ENCODE peak calls at places on chromosomes 2 and 18, in seven cellular contexts. Q is K562, S is fibroblast of pulmonary artery, A is A549, G is fibroblast of mammary gland, M is spleen, I is pancreas. O is an unnamed sample.

GRCh38 chr2:192151848-192152247 is 42.9 kb downstream of the TMEFF2 start:
- DNase-seq in S (peak), G (peak), Q (no peak), I (no peak), M (no peak), A (no peak), O (peak)

GRCh38 chr2:74530239-74531161 is 767 bp downstream of the HTRA2 start:
- DNase-seq in G (peak), S (peak), Q (peak), A (peak), I (peak), M (peak), O (peak)

GRCh38 chr2:110674620-110675555 is 3.0 kb downstream of the BUB1 start:
- DNase-seq in G (peak), A (peak), S (peak), I (no peak), M (peak), Q (no peak), O (peak)

GRCh38 chr2:174490032-174490431 is 3.2 kb upstream of the GPR155 start:
- DNase-seq in M (no peak), I (no peak), Q (no peak), G (no peak), A (no peak), S (no peak), O (no peak)

GRCh38 chr2:19033240-19033639 is 325.2 kb downstream of the OSR1 start:
- DNase-seq in Q (no peak), S (no peak), M (no peak), G (no peak), A (no peak), I (no peak), O (no peak)

GRCh38 chr18:34222025-34222395 is 2.7 kb downstream of the NOL4 start:
- DNase-seq in M (peak), G (no peak), I (no peak), Q (no peak), A (no peak), S (no peak), O (no peak)

GRCh38 chr2:179953359-179953758 is 53.7 kb downstream of the CWC22 start:
- DNase-seq in A (no peak), G (no peak), Q (no peak), I (no peak), S (no peak), M (no peak), O (no peak)

GRCh38 chr18:25093131-25093530 is 258.8 kb downstream of the ZNF521 start:
- DNase-seq in I (no peak), Q (no peak), M (no peak), S (no peak), A (no peak), G (no peak), O (no peak)

GRCh38 chr18:45688834-45689233 is 35.1 kb upstream of the SLC14A1 start:
- DNase-seq in Q (no peak), G (peak), I (no peak), S (no peak), M (peak), A (no peak), O (no peak)

GRCh38 chr2:187873132-187873531 is 318.9 kb upstream of the TFPI start:
- DNase-seq in M (no peak), S (no peak), Q (no peak), G (no peak), A (no peak), I (no peak), O (no peak)

GRCh38 chr2:120684691-120685402 is 50.8 kb upstream of the GLI2 start:
- DNase-seq in S (peak), I (no peak), G (peak), Q (no peak), A (no peak), M (peak), O (peak)

GRCh38 chr18:10140461-10140911 is 226.7 kb downstream of the VAPA start:
- DNase-seq in M (no peak), I (no peak), S (no peak), A (peak), Q (no peak), G (no peak), O (no peak)

GRCh38 chr2:225536036-225536435 is 136.5 kb downstream of the NYAP2 start:
- DNase-seq in M (no peak), Q (no peak), A (no peak), S (no peak), G (no peak), I (no peak), O (no peak)

GRCh38 chr2:8692783-8693768 is 11.2 kb downstream of the ID2 start:
- DNase-seq in S (no peak), M (no peak), A (peak), Q (peak), G (no peak), I (no peak), O (no peak)

GRCh38 chr2:71824436-71824835 is 323.2 kb downstream of the CYP26B1 start:
- DNase-seq in A (no peak), I (no peak), Q (no peak), M (no peak), S (no peak), G (no peak), O (no peak)

GRCh38 chr2:85547859-85548607 is 9.1 kb downstream of the MAT2A start:
- DNase-seq in A (no peak), I (peak), M (no peak), S (peak), Q (no peak), G (no peak), O (no peak)
- TF ChIP-seq CTCF in A (no peak), I (no peak), M (no peak), S (no peak), Q (no peak), G (no peak), O (no peak)

GRCh38 chr2:3241971-3242746 is 135.5 kb downstream of the EIPR1 start:
- DNase-seq in G (no peak), Q (no peak), I (no peak), S (no peak), A (no peak), M (no peak), O (no peak)
- H3K4me3 ChIP-seq in G (no peak), Q (no peak), I (no peak), S (no peak), A (no peak), M (no peak), O (no peak)

GRCh38 chr18:7926526-7926925 is 359.4 kb downstream of the PTPRM start:
- DNase-seq in A (peak), Q (no peak), I (peak), M (no peak), S (no peak), G (no peak), O (no peak)
- TF ChIP-seq CTCF in A (peak), Q (no peak), I (peak), M (no peak), S (peak), G (peak), O (no peak)

GRCh38 chr2:97724501-97724900 is 11.1 kb downstream of the ZAP70 start:
- DNase-seq in M (peak), S (no peak), A (no peak), I (no peak), G (no peak), Q (no peak), O (no peak)
- H3K4me3 ChIP-seq in M (no peak), S (no peak), A (no peak), I (no peak), G (no peak), Q (no peak), O (no peak)

GRCh38 chr2:136381245-136381644 is 263.3 kb upstream of the CXCR4 start:
- DNase-seq in G (no peak), Q (no peak), I (no peak), M (no peak), A (no peak), S (no peak), O (no peak)
- TF ChIP-seq CTCF in G (no peak), Q (no peak), I (no peak), M (no peak), A (no peak), S (no peak), O (no peak)

GRCh38 chr2:190947711-190948251 is 66.2 kb downstream of the STAT1 start:
- DNase-seq in M (no peak), S (peak), Q (no peak), I (no peak), G (peak), A (peak), O (peak)
- H3K4me3 ChIP-seq in M (no peak), S (peak), Q (no peak), I (peak), G (no peak), A (peak), O (peak)

DNA sequence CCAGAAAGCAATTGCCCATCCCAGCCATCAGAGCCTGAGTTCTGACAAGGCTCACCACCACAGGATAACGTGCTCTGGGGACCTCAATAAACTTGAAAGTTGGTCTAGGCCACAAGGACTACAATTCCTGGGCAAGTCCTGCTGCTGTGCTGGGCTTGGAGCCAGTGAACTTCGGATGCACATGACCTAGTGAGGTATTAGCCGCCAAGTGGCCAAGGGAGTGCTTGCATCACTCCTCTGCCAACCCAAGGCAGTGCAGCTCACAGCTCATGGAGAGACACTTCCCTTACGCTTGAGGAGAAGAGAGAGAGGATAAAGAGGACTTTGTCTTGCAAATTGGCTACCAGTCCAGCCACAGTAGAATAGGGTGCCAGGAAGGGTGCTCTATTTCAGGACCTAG is 219.6 kb downstream of the MBD2 start:
- DNase-seq in Q (no peak), M (no peak), I (no peak), G (peak), A (no peak), S (peak), O (peak)
- TF ChIP-seq CTCF in Q (no peak), M (no peak), I (no peak), G (no peak), A (no peak), S (no peak), O (no peak)

GRCh38 chr18:12030667-12031066 is 49.4 kb downstream of the IMPA2 start:
- DNase-seq in G (no peak), Q (no peak), A (no peak), M (no peak), S (no peak), I (peak), O (no peak)
- H3K4me3 ChIP-seq in G (no peak), Q (no peak), A (no peak), M (no peak), S (no peak), I (no peak), O (no peak)